ENCODE peak calls at places on chromosomes 5 and 9, in eight cellular contexts. O is HepG2, Y is spleen, E is body of pancreas, P is lower leg skin, L is H54, B is tibial nerve, X is heart left ventricle. U is an unnamed sample.

GRCh38 chr9:9275656-9276055 is 1337.1 kb downstream of the PTPRD start:
- DNase-seq in B (no peak), L (no peak), O (no peak), X (no peak), E (no peak), Y (no peak), P (no peak), U (no peak)

GRCh38 chr9:137379761-137380161 is 43.2 kb downstream of the EXD3 start:
- DNase-seq in B (no peak), E (no peak), Y (peak), O (no peak), X (no peak), L (no peak), P (no peak), U (no peak)

GRCh38 chr9:110559869-110560268 is 19.7 kb downstream of the SVEP1 start:
- DNase-seq in E (no peak), X (no peak), P (no peak), L (no peak), Y (no peak), O (no peak), B (no peak), U (no peak)

GRCh38 chr5:55621218-55621617 is 86.5 kb upstream of the PLPP1 start:
- DNase-seq in L (no peak), Y (no peak), P (no peak), B (no peak), O (peak), X (no peak), E (no peak), U (no peak)

GRCh38 chr9:118734696-118735095 is 634.5 kb downstream of the BRINP1 start:
- DNase-seq in P (no peak), E (no peak), O (no peak), L (no peak), X (no peak), Y (no peak), B (no peak), U (no peak)

GRCh38 chr9:112043423-112043822 is 131.7 kb downstream of the SUSD1 start:
- DNase-seq in X (no peak), E (no peak), P (no peak), O (no peak), Y (no peak), B (no peak), L (no peak), U (no peak)

GRCh38 chr5:35822541-35822940 is 34.1 kb upstream of the IL7R start:
- DNase-seq in O (no peak), X (no peak), B (no peak), Y (no peak), E (no peak), P (no peak), L (no peak), U (peak)

GRCh38 chr5:42952575-42952974 is 87.5 kb downstream of the ANXA2R start:
- DNase-seq in P (no peak), Y (no peak), B (no peak), L (no peak), O (no peak), X (no peak), E (no peak), U (no peak)

GRCh38 chr9:123048748-123049147 is 15.3 kb downstream of the GPR21 start:
- DNase-seq in E (no peak), B (no peak), L (no peak), O (no peak), X (no peak), Y (no peak), P (no peak), U (no peak)

GRCh38 chr5:102638912-102639652 is 116.0 kb upstream of the PAM start:
- DNase-seq in Y (no peak), P (no peak), O (no peak), X (no peak), E (no peak), L (no peak), B (no peak), U (no peak)

GRCh38 chr9:124133752-124134151 is 122.2 kb downstream of the LHX2 start:
- DNase-seq in B (peak), L (no peak), Y (no peak), E (peak), P (no peak), O (peak), X (peak), U (no peak)

GRCh38 chr5:181184845-181185216 is 20.2 kb downstream of the TRIM7 start:
- DNase-seq in P (no peak), L (no peak), E (no peak), Y (peak), X (no peak), B (no peak), O (no peak), U (no peak)

GRCh38 chr9:94526951-94527350 is 27.9 kb upstream of the PCAT7 start:
- DNase-seq in B (no peak), L (no peak), E (no peak), P (no peak), O (no peak), X (no peak), Y (no peak), U (no peak)

GRCh38 chr5:80036621-80037020 is 1.5 kb downstream of the THBS4 start:
- DNase-seq in O (no peak), P (no peak), L (no peak), E (no peak), Y (no peak), X (no peak), B (no peak), U (no peak)

GRCh38 chr5:1211701-1212100 is 10.3 kb downstream of the SLC6A19 start:
- DNase-seq in L (no peak), P (no peak), O (no peak), X (no peak), Y (peak), B (no peak), E (peak), U (no peak)

GRCh38 chr9:38183994-38184568 is 115.1 kb upstream of the SHB start:
- DNase-seq in B (no peak), X (no peak), E (peak), P (no peak), O (no peak), L (no peak), Y (no peak), U (no peak)

GRCh38 chr5:67303356-67303755 is 106.8 kb upstream of the CD180 start:
- DNase-seq in Y (no peak), E (no peak), B (no peak), L (no peak), X (no peak), P (no peak), O (no peak), U (no peak)

GRCh38 chr5:137037848-137038247 is 461.3 kb downstream of the SPOCK1 start:
- DNase-seq in X (no peak), P (no peak), L (no peak), Y (no peak), B (no peak), O (no peak), E (no peak), U (no peak)

GRCh38 chr9:37390759-37391158 is 31.7 kb upstream of the GRHPR start:
- DNase-seq in X (no peak), P (no peak), B (no peak), L (no peak), Y (no peak), O (peak), E (peak), U (peak)

GRCh38 chr5:81718300-81718699 is 32.6 kb downstream of the SSBP2 start:
- DNase-seq in O (no peak), P (no peak), Y (no peak), X (no peak), E (no peak), L (no peak), B (no peak), U (no peak)

GRCh38 chr5:153907170-153907775 is 131.4 kb downstream of the FAM114A2 start:
- DNase-seq in O (no peak), Y (no peak), X (no peak), L (no peak), E (no peak), B (no peak), P (no peak), U (no peak)

GRCh38 chr9:134231330-134231745 is 67.0 kb upstream of the RNU6ATAC start:
- DNase-seq in B (no peak), P (no peak), E (peak), O (no peak), Y (no peak), L (no peak), X (no peak), U (no peak)

GRCh38 chr5:124935060-124935459 is 188.6 kb upstream of the ZNF608 start:
- DNase-seq in L (no peak), B (no peak), X (no peak), Y (no peak), P (no peak), O (no peak), E (no peak), U (peak)

GRCh38 chr9:98707158-98708102 is 1.3 kb downstream of the GABBR2 start:
- DNase-seq in L (no peak), B (no peak), X (peak), E (peak), Y (no peak), P (no peak), O (peak), U (no peak)

GRCh38 chr5:138722518-138722917 is 30.7 kb upstream of the CTNNA1 start:
- DNase-seq in B (no peak), P (no peak), L (no peak), X (no peak), O (no peak), Y (no peak), E (no peak), U (no peak)

GRCh38 chr9:89743576-89744254 is 138.9 kb downstream of the GADD45G start:
- DNase-seq in L (no peak), O (no peak), P (no peak), Y (no peak), E (no peak), B (no peak), X (no peak), U (no peak)

GRCh38 chr5:174843263-174844250 is 119.2 kb downstream of the MSX2 start:
- DNase-seq in P (no peak), E (no peak), Y (no peak), L (no peak), O (no peak), B (no peak), X (peak), U (no peak)

GRCh38 chr9:22512495-22512894 is 65.9 kb downstream of the DMRTA1 start:
- DNase-seq in X (no peak), E (no peak), B (no peak), L (no peak), O (no peak), Y (no peak), P (no peak), U (no peak)

GRCh38 chr9:14238518-14238917 is 75.4 kb downstream of the NFIB start:
- DNase-seq in E (no peak), L (no peak), P (no peak), Y (no peak), X (no peak), B (no peak), O (peak), U (no peak)

GRCh38 chr5:66169534-66169933 is 25.4 kb downstream of the SREK1 start:
- DNase-seq in O (no peak), E (no peak), L (no peak), B (no peak), X (no peak), P (no peak), Y (no peak), U (no peak)

GRCh38 chr9:107243757-107244156 is 39.3 kb upstream of the RAD23B start:
- DNase-seq in O (peak), X (no peak), E (peak), Y (no peak), B (no peak), P (peak), L (peak), U (peak)

GRCh38 chr9:108168451-108168850 is 678.9 kb upstream of the KLF4 start:
- DNase-seq in B (peak), L (no peak), E (no peak), Y (no peak), O (no peak), P (no peak), X (no peak), U (no peak)

GRCh38 chr5:118115791-118116190 is 872.6 kb downstream of the DTWD2 start:
- DNase-seq in X (no peak), B (no peak), L (no peak), Y (no peak), O (no peak), P (no peak), E (no peak), U (no peak)

GRCh38 chr9:86242012-86242411 is 17.4 kb downstream of the C9orf153 start:
- DNase-seq in Y (no peak), E (no peak), X (no peak), L (no peak), O (no peak), B (no peak), P (no peak), U (no peak)

GRCh38 chr5:61455179-61456006 is 123.3 kb downstream of the ZSWIM6 start:
- DNase-seq in P (no peak), B (no peak), E (no peak), L (no peak), Y (no peak), O (no peak), X (no peak), U (no peak)

GRCh38 chr9:36018755-36019720 is 17.7 kb upstream of the RECK start:
- DNase-seq in P (no peak), E (no peak), L (no peak), X (no peak), B (no peak), O (no peak), Y (no peak), U (no peak)

GRCh38 chr9:6584881-6585597 is 60.5 kb downstream of the GLDC start:
- DNase-seq in X (no peak), O (peak), L (no peak), Y (no peak), B (no peak), E (no peak), P (no peak), U (no peak)

GRCh38 chr9:98860871-98861293 is 53.4 kb downstream of the GALNT12 start:
- DNase-seq in O (no peak), L (peak), B (peak), Y (no peak), E (peak), X (peak), P (peak), U (no peak)

GRCh38 chr5:10307206-10308148 is at the start of gene CMBL:
- DNase-seq in P (no peak), Y (peak), O (peak), X (peak), E (peak), L (peak), B (no peak), U (peak)

GRCh38 chr5:69300537-69301203 is 31.9 kb downstream of the CCDC125 start:
- DNase-seq in E (no peak), P (no peak), X (no peak), B (no peak), Y (no peak), L (no peak), O (no peak), U (no peak)

DNA sequence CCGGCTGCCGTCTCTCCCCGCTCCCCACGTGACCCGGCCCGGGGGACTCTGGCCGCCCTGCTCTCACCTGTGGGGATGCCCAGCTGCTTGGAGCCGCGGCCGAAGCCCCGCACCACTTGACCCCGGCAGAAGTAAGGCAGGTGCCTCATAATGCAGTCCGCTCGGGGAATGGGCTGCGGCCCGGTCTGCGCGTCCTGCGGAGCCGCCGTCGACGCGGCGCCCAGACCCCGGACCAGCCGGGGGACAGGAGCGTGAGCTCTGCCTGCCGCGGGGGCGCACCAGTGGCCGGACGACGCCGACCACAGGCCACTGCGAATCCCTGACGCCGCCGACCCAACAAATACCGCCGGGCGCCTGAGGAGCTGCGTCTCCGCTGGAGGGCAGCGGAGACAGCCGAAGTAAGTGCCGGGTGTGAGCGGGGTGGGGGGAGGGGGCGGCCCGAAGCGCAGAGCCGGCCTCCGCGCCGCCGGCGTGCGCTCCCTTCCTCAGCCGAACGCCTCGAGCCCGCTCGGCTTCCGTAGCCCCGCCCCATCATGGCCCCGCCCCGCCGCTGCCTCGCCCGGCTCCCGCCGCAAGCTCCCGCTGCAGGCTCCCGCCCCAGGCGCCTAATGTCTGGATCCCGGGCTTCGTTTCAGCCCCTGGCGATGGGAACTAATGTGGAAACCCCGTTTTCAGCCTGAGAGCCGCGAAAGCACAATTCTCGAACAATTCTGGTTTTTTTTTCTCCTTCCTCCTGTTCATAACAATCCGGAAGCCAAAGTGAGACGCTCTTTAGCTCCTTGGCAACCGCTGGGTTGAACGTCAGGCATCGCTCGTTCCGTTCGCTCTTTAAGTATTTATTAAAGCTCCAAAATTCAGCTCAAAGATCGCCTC is at the start of gene RFK:
- DNase-seq in P (peak), L (peak), X (peak), B (peak), O (peak), E (peak), Y (peak), U (peak)
- TF ChIP-seq POLR2A in P (no peak), L (peak), X (peak), B (peak), O (peak), E (peak), Y (no peak), U (peak)

GRCh38 chr9:96519726-96520125 is 69.8 kb downstream of the HABP4 start:
- DNase-seq in B (no peak), E (no peak), X (no peak), O (no peak), P (no peak), L (no peak), Y (no peak), U (no peak)

GRCh38 chr9:96522371-96522770 is 72.4 kb downstream of the HABP4 start:
- DNase-seq in L (no peak), E (no peak), P (no peak), B (no peak), Y (no peak), X (no peak), O (peak), U (no peak)

GRCh38 chr9:96523429-96523828 is 73.5 kb downstream of the HABP4 start:
- DNase-seq in X (peak), E (no peak), O (no peak), L (no peak), Y (no peak), B (peak), P (no peak), U (no peak)

GRCh38 chr9:96524045-96524444 is 74.1 kb downstream of the HABP4 start:
- DNase-seq in X (no peak), B (no peak), Y (no peak), P (no peak), E (no peak), L (no peak), O (no peak), U (no peak)

GRCh38 chr9:96524764-96525163 is 74.8 kb downstream of the HABP4 start:
- DNase-seq in X (no peak), P (no peak), B (no peak), O (no peak), L (no peak), E (no peak), Y (no peak), U (no peak)
- TF ChIP-seq POLR2A in X (no peak), P (no peak), B (no peak), O (no peak), L (no peak), E (no peak), Y (no peak), U (no peak)

GRCh38 chr5:6826756-6827155 is 113.5 kb downstream of the TENT4A start:
- DNase-seq in E (no peak), O (no peak), L (no peak), Y (no peak), B (no peak), P (no peak), X (no peak), U (no peak)
- TF ChIP-seq POLR2A in E (no peak), O (no peak), L (no peak), Y (no peak), B (no peak), P (no peak), X (no peak), U (no peak)

DNA sequence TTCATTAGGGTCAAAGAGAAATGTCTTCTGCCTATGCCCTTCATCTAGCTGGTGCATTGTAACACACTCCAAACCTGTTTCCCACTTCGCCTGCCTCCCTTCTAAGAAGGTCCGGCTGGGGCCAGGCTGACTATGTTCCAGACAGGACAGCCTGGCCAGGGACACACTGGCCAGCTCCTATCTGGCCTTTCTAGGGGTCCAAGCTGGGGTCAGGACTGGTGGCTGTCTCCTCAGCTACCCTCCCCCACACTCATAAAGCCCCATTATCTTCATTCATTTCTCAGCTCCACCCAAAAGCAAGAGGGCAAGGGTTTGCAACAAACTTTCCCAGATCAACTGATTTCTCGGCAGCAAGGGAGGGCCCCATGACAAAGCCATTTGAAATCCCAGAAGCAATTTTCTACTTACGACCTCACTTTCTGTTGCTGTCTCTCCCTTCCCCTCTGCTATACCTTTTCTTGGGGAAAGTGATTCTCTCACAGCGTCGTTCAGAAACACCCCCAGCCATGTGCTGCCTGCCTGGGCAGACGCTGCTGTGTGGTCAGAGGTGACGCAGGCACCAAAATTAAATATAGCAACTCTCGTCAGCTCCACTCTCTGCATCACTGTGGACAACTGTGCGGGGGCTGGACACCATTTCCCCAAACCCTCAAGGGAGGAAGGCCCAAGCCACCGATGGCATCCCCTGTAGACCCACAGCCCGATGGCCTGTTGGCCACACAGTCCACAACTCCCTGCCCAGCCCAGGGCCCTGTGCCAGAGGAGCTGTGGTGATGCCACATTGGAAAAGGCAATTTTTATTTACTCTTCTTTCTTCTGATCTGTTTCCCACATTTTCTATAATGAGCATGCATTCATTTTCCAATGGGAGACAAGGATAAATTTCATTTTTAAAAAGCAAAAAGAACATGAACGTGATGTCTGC is 6.1 kb downstream of the IL13 start:
- DNase-seq in O (no peak), X (no peak), B (no peak), P (no peak), E (no peak), L (no peak), Y (peak), U (no peak)
- TF ChIP-seq POLR2A in O (no peak), X (no peak), B (no peak), P (no peak), E (no peak), L (no peak), Y (no peak), U (no peak)

GRCh38 chr5:126693806-126694205 is 83.1 kb upstream of the LMNB1 start:
- DNase-seq in E (no peak), X (no peak), P (no peak), L (no peak), Y (no peak), O (no peak), B (no peak), U (no peak)

GRCh38 chr5:126694403-126694802 is 82.5 kb upstream of the LMNB1 start:
- DNase-seq in X (no peak), L (no peak), O (no peak), B (no peak), Y (no peak), P (no peak), E (no peak), U (no peak)

GRCh38 chr5:126692971-126693370 is 84.0 kb upstream of the LMNB1 start:
- DNase-seq in P (no peak), Y (no peak), E (no peak), B (no peak), O (no peak), X (no peak), L (no peak), U (no peak)

GRCh38 chr5:126695081-126695480 is 81.9 kb upstream of the LMNB1 start:
- DNase-seq in X (no peak), O (no peak), B (no peak), E (no peak), L (no peak), Y (no peak), P (no peak), U (no peak)
- TF ChIP-seq POLR2A in X (no peak), O (no peak), B (no peak), E (no peak), L (no peak), Y (no peak), P (no peak), U (no peak)

U was measured in Peyer's patch.